ENCODE peak calls at places on chromosomes 6 and 20, in eight cellular contexts. One of them, this sample, is unnamed.

GRCh38 chr6:7175463-7175862 is 67.7 kb downstream of the RREB1 start:
- DNase-seq in epithelial cell of esophagus: no peak
- DNase-seq in left ventricle myocardium inferior: no peak
- DNase-seq in uterus: no peak
- DNase-seq in AG09309: no peak
- DNase-seq in GM13977: no peak
- DNase-seq in prostate gland: no peak
- DNase-seq in neural progenitor cell: no peak
- DNase-seq in this sample: no peak

GRCh38 chr6:150751296-150751695 is 114.2 kb upstream of the MTHFD1L start:
- DNase-seq in epithelial cell of esophagus: peak; percentile 46
- DNase-seq in left ventricle myocardium inferior: no peak
- DNase-seq in uterus: no peak
- DNase-seq in AG09309: peak; percentile 35
- DNase-seq in GM13977: no peak
- DNase-seq in prostate gland: no peak
- DNase-seq in neural progenitor cell: no peak
- DNase-seq in this sample: no peak

GRCh38 chr20:62321978-62322377 is 19.2 kb downstream of the ADRM1 start:
- DNase-seq in epithelial cell of esophagus: no peak
- DNase-seq in left ventricle myocardium inferior: no peak
- DNase-seq in uterus: no peak
- DNase-seq in AG09309: no peak
- DNase-seq in GM13977: no peak
- DNase-seq in prostate gland: no peak
- DNase-seq in neural progenitor cell: no peak
- DNase-seq in this sample: no peak

GRCh38 chr20:54611701-54612487 is 136.5 kb downstream of the DOK5 start:
- DNase-seq in epithelial cell of esophagus: no peak
- DNase-seq in left ventricle myocardium inferior: no peak
- DNase-seq in uterus: no peak
- DNase-seq in AG09309: no peak
- DNase-seq in GM13977: no peak
- DNase-seq in prostate gland: no peak
- DNase-seq in neural progenitor cell: no peak
- DNase-seq in this sample: no peak

GRCh38 chr6:147553099-147553498 is 44.6 kb downstream of the SAMD5 start:
- DNase-seq in epithelial cell of esophagus: no peak
- DNase-seq in left ventricle myocardium inferior: no peak
- DNase-seq in uterus: no peak
- DNase-seq in AG09309: no peak
- DNase-seq in GM13977: no peak
- DNase-seq in prostate gland: no peak
- DNase-seq in neural progenitor cell: no peak
- DNase-seq in this sample: no peak

GRCh38 chr6:116064626-116065025 is 3.9 kb upstream of the FRK start:
- DNase-seq in epithelial cell of esophagus: no peak
- DNase-seq in left ventricle myocardium inferior: no peak
- DNase-seq in uterus: no peak
- DNase-seq in AG09309: no peak
- DNase-seq in GM13977: no peak
- DNase-seq in prostate gland: no peak
- DNase-seq in neural progenitor cell: no peak
- DNase-seq in this sample: no peak

GRCh38 chr6:118506071-118506638 is 41.9 kb upstream of the PLN start:
- DNase-seq in epithelial cell of esophagus: no peak
- DNase-seq in left ventricle myocardium inferior: no peak
- DNase-seq in uterus: no peak
- DNase-seq in AG09309: no peak
- DNase-seq in GM13977: no peak
- DNase-seq in prostate gland: no peak
- DNase-seq in neural progenitor cell: no peak
- DNase-seq in this sample: no peak

GRCh38 chr6:686528-686927 is 6.4 kb downstream of the EXOC2 start:
- DNase-seq in epithelial cell of esophagus: no peak
- DNase-seq in left ventricle myocardium inferior: no peak
- DNase-seq in uterus: no peak
- DNase-seq in AG09309: no peak
- DNase-seq in GM13977: no peak
- DNase-seq in prostate gland: no peak
- DNase-seq in neural progenitor cell: peak; percentile 34
- DNase-seq in this sample: no peak

GRCh38 chr6:169905041-169905807 is 153.8 kb downstream of the ERMARD start:
- DNase-seq in epithelial cell of esophagus: peak; percentile 38
- DNase-seq in left ventricle myocardium inferior: no peak
- DNase-seq in uterus: peak; percentile 31
- DNase-seq in AG09309: no peak
- DNase-seq in GM13977: no peak
- DNase-seq in prostate gland: no peak
- DNase-seq in neural progenitor cell: no peak
- DNase-seq in this sample: no peak

GRCh38 chr6:123527406-123527805 is 109.3 kb downstream of the TRDN start:
- DNase-seq in epithelial cell of esophagus: no peak
- DNase-seq in left ventricle myocardium inferior: no peak
- DNase-seq in uterus: no peak
- DNase-seq in AG09309: no peak
- DNase-seq in GM13977: no peak
- DNase-seq in prostate gland: no peak
- DNase-seq in neural progenitor cell: no peak
- DNase-seq in this sample: no peak

GRCh38 chr6:111661541-111662041 is 55.9 kb upstream of the TRAF3IP2 start:
- DNase-seq in epithelial cell of esophagus: no peak
- DNase-seq in left ventricle myocardium inferior: no peak
- DNase-seq in uterus: no peak
- DNase-seq in AG09309: no peak
- DNase-seq in GM13977: no peak
- DNase-seq in prostate gland: peak; percentile 49
- DNase-seq in neural progenitor cell: peak; percentile 79
- DNase-seq in this sample: no peak

GRCh38 chr6:43947860-43948259 is 177.8 kb downstream of the VEGFA start:
- DNase-seq in epithelial cell of esophagus: no peak
- DNase-seq in left ventricle myocardium inferior: no peak
- DNase-seq in uterus: no peak
- DNase-seq in AG09309: no peak
- DNase-seq in GM13977: no peak
- DNase-seq in prostate gland: no peak
- DNase-seq in neural progenitor cell: no peak
- DNase-seq in this sample: no peak

GRCh38 chr6:137536104-137536773 is 42.0 kb upstream of the OLIG3 start:
- DNase-seq in epithelial cell of esophagus: no peak
- DNase-seq in left ventricle myocardium inferior: no peak
- DNase-seq in uterus: no peak
- DNase-seq in AG09309: no peak
- DNase-seq in GM13977: no peak
- DNase-seq in prostate gland: no peak
- DNase-seq in neural progenitor cell: no peak
- DNase-seq in this sample: no peak

GRCh38 chr6:111944541-111944940 is 71.3 kb upstream of the FYN start:
- DNase-seq in epithelial cell of esophagus: peak; percentile 54
- DNase-seq in left ventricle myocardium inferior: no peak
- DNase-seq in uterus: no peak
- DNase-seq in AG09309: no peak
- DNase-seq in GM13977: no peak
- DNase-seq in prostate gland: no peak
- DNase-seq in neural progenitor cell: no peak
- DNase-seq in this sample: no peak

GRCh38 chr20:48321271-48321670 is 506.5 kb downstream of the PREX1 start:
- DNase-seq in epithelial cell of esophagus: no peak
- DNase-seq in left ventricle myocardium inferior: no peak
- DNase-seq in uterus: no peak
- DNase-seq in AG09309: no peak
- DNase-seq in GM13977: no peak
- DNase-seq in prostate gland: no peak
- DNase-seq in neural progenitor cell: no peak
- DNase-seq in this sample: no peak

GRCh38 chr20:47456041-47456537 is 45.6 kb upstream of the NCOA3 start:
- DNase-seq in epithelial cell of esophagus: no peak
- DNase-seq in left ventricle myocardium inferior: no peak
- DNase-seq in uterus: no peak
- DNase-seq in AG09309: no peak
- DNase-seq in GM13977: no peak
- DNase-seq in prostate gland: no peak
- DNase-seq in neural progenitor cell: no peak
- DNase-seq in this sample: no peak

GRCh38 chr20:31595654-31596411 is 9.3 kb upstream of the ID1 start:
- DNase-seq in epithelial cell of esophagus: peak; percentile 53
- DNase-seq in left ventricle myocardium inferior: peak; percentile 89
- DNase-seq in uterus: peak; percentile 65
- DNase-seq in AG09309: peak; percentile 95
- DNase-seq in GM13977: no peak
- DNase-seq in prostate gland: no peak
- DNase-seq in neural progenitor cell: peak; percentile 37
- DNase-seq in this sample: no peak

GRCh38 chr20:2230671-2231488 is 64.9 kb upstream of the TGM3 start:
- DNase-seq in epithelial cell of esophagus: peak; percentile 44
- DNase-seq in left ventricle myocardium inferior: no peak
- DNase-seq in uterus: no peak
- DNase-seq in AG09309: no peak
- DNase-seq in GM13977: no peak
- DNase-seq in prostate gland: no peak
- DNase-seq in neural progenitor cell: no peak
- DNase-seq in this sample: no peak

DNA sequence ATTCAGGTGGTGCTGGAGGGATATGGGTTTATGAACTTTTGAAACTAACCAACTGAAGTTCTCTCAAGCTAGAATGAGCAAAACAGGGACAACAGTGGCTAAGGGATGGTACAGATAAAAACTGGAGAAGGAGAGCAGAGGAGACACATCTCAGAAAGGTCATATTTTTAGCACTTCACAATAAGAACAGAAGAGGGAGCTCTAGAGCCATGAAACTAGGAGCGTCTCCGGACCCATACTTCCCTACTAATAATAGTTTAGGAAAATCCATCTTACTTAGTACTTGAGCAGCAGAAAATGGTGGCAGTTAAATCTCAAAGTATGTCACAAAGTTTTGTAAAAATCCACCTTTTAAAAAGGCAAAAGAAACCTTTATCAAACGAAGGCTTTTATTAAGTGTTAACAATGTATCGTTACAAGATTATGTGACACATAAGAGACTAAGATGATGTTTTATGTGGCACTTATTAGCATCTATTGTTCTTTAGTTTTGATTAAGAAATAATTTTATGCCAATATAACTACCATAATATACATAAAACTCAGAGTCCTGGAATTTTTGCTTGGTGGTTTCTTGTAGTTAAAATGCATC is 278.6 kb downstream of the TBC1D32 start:
- DNase-seq in epithelial cell of esophagus: peak; percentile 55
- DNase-seq in left ventricle myocardium inferior: no peak
- DNase-seq in uterus: no peak
- DNase-seq in AG09309: peak; percentile 8
- DNase-seq in GM13977: peak; percentile 34
- DNase-seq in prostate gland: no peak
- DNase-seq in neural progenitor cell: peak; percentile 59
- DNase-seq in this sample: peak; percentile 15
- TF ChIP-seq CTCF in epithelial cell of esophagus: peak; percentile 78
- TF ChIP-seq CTCF in left ventricle myocardium inferior: peak; percentile 82
- TF ChIP-seq CTCF in uterus: peak; percentile 44
- TF ChIP-seq CTCF in AG09309: peak; percentile 74
- TF ChIP-seq CTCF in GM13977: peak; percentile 69
- TF ChIP-seq CTCF in prostate gland: peak; percentile 61
- TF ChIP-seq CTCF in neural progenitor cell: peak; percentile 80
- TF ChIP-seq CTCF in this sample: peak; percentile 55

GRCh38 chr20:5069141-5069806 is 50.5 kb downstream of the PCNA start:
- DNase-seq in epithelial cell of esophagus: no peak
- DNase-seq in left ventricle myocardium inferior: no peak
- DNase-seq in uterus: no peak
- DNase-seq in AG09309: no peak
- DNase-seq in GM13977: no peak
- DNase-seq in prostate gland: no peak
- DNase-seq in neural progenitor cell: no peak
- DNase-seq in this sample: no peak

GRCh38 chr20:5070570-5070969 is 49.2 kb downstream of the PCNA start:
- DNase-seq in epithelial cell of esophagus: no peak
- DNase-seq in left ventricle myocardium inferior: no peak
- DNase-seq in uterus: no peak
- DNase-seq in AG09309: no peak
- DNase-seq in GM13977: no peak
- DNase-seq in prostate gland: no peak
- DNase-seq in neural progenitor cell: no peak
- DNase-seq in this sample: no peak

GRCh38 chr20:5067877-5068276 is 51.9 kb downstream of the PCNA start:
- DNase-seq in epithelial cell of esophagus: peak; percentile 37
- DNase-seq in left ventricle myocardium inferior: no peak
- DNase-seq in uterus: no peak
- DNase-seq in AG09309: no peak
- DNase-seq in GM13977: no peak
- DNase-seq in prostate gland: no peak
- DNase-seq in neural progenitor cell: no peak
- DNase-seq in this sample: no peak

GRCh38 chr20:5072756-5073153 is 47.0 kb downstream of the PCNA start:
- DNase-seq in epithelial cell of esophagus: no peak
- DNase-seq in left ventricle myocardium inferior: no peak
- DNase-seq in uterus: no peak
- DNase-seq in AG09309: no peak
- DNase-seq in GM13977: no peak
- DNase-seq in prostate gland: no peak
- DNase-seq in neural progenitor cell: no peak
- DNase-seq in this sample: no peak

DNA sequence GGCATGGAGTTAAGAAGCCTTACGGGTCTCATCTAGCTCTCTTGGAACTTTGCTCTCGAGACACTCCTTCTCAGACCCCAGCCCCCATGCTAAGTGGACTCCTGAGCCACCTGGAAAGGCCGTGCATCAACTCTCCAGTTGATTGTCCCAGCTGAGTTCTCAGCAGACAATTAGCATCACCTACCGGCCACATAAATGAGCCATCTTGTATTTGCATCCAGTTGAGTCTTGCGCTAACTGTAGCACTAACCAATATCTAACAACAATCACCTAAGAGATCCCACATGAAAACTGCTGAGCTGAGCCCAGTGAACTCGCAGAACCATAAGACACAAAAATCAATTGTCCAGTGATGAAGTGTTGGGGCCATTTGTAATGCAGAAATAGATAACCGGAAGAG is 49.7 kb downstream of the PCNA start:
- DNase-seq in epithelial cell of esophagus: no peak
- DNase-seq in left ventricle myocardium inferior: no peak
- DNase-seq in uterus: no peak
- DNase-seq in AG09309: no peak
- DNase-seq in GM13977: no peak
- DNase-seq in prostate gland: no peak
- DNase-seq in neural progenitor cell: no peak
- DNase-seq in this sample: no peak
- TF ChIP-seq CTCF in epithelial cell of esophagus: no peak
- TF ChIP-seq CTCF in left ventricle myocardium inferior: no peak
- TF ChIP-seq CTCF in uterus: no peak
- TF ChIP-seq CTCF in AG09309: no peak
- TF ChIP-seq CTCF in GM13977: no peak
- TF ChIP-seq CTCF in prostate gland: no peak
- TF ChIP-seq CTCF in neural progenitor cell: no peak
- TF ChIP-seq CTCF in this sample: no peak

GRCh38 chr6:157675859-157676640 is 147.0 kb upstream of the SNX9 start:
- DNase-seq in epithelial cell of esophagus: no peak
- DNase-seq in left ventricle myocardium inferior: no peak
- DNase-seq in uterus: no peak
- DNase-seq in AG09309: no peak
- DNase-seq in GM13977: no peak
- DNase-seq in prostate gland: no peak
- DNase-seq in neural progenitor cell: no peak
- DNase-seq in this sample: no peak
- TF ChIP-seq CTCF in epithelial cell of esophagus: no peak
- TF ChIP-seq CTCF in left ventricle myocardium inferior: no peak
- TF ChIP-seq CTCF in uterus: no peak
- TF ChIP-seq CTCF in AG09309: no peak
- TF ChIP-seq CTCF in GM13977: no peak
- TF ChIP-seq CTCF in prostate gland: no peak
- TF ChIP-seq CTCF in neural progenitor cell: no peak
- TF ChIP-seq CTCF in this sample: no peak

GRCh38 chr6:31738048-31738979 is 1.5 kb upstream of the MSH5 start:
- DNase-seq in epithelial cell of esophagus: peak; percentile 81
- DNase-seq in left ventricle myocardium inferior: no peak
- DNase-seq in uterus: no peak
- DNase-seq in AG09309: no peak
- DNase-seq in GM13977: peak; percentile 82
- DNase-seq in prostate gland: peak; percentile 92
- DNase-seq in neural progenitor cell: no peak
- DNase-seq in this sample: peak; percentile 77
- TF ChIP-seq CTCF in epithelial cell of esophagus: peak; percentile 26
- TF ChIP-seq CTCF in left ventricle myocardium inferior: no peak
- TF ChIP-seq CTCF in uterus: no peak
- TF ChIP-seq CTCF in AG09309: peak; percentile 41
- TF ChIP-seq CTCF in GM13977: no peak
- TF ChIP-seq CTCF in prostate gland: peak; percentile 89
- TF ChIP-seq CTCF in neural progenitor cell: peak; percentile 39
- TF ChIP-seq CTCF in this sample: peak; percentile 23

This sample was measured in GM10248.